ENCODE peak calls at places on chromosomes 2 and 18, in ten cellular contexts. One of them, this sample, is unnamed.

GRCh38 chr2:106189764-106190468 is 4.2 kb downstream of the UXS1 start:
- DNase-seq in AG09309: no peak
- DNase-seq in HepG2: no peak
- DNase-seq in ovary: no peak
- DNase-seq in mammary epithelial cell: peak
- DNase-seq in cardiac fibroblast: peak
- DNase-seq in B cell: no peak
- DNase-seq in nephron progenitor cell: no peak
- DNase-seq in GM12865: no peak
- DNase-seq in left ventricle myocardium inferior: no peak
- DNase-seq in this sample: no peak

GRCh38 chr2:46814160-46814559 is 101.4 kb downstream of the MCFD2 start:
- DNase-seq in GM12865: no peak
- DNase-seq in left ventricle myocardium inferior: peak
- DNase-seq in B cell: no peak
- DNase-seq in nephron progenitor cell: no peak
- DNase-seq in mammary epithelial cell: no peak
- DNase-seq in ovary: peak
- DNase-seq in AG09309: peak
- DNase-seq in HepG2: no peak
- DNase-seq in cardiac fibroblast: peak
- DNase-seq in this sample: no peak

GRCh38 chr2:30666307-30666874 is 140.9 kb downstream of the CAPN13 start:
- DNase-seq in mammary epithelial cell: peak
- DNase-seq in AG09309: peak
- DNase-seq in B cell: no peak
- DNase-seq in HepG2: peak
- DNase-seq in ovary: no peak
- DNase-seq in GM12865: peak
- DNase-seq in cardiac fibroblast: peak
- DNase-seq in nephron progenitor cell: no peak
- DNase-seq in left ventricle myocardium inferior: no peak
- DNase-seq in this sample: no peak

GRCh38 chr2:119174216-119174992 is 15.9 kb upstream of the C1QL2 start:
- DNase-seq in ovary: no peak
- DNase-seq in cardiac fibroblast: peak
- DNase-seq in mammary epithelial cell: peak
- DNase-seq in AG09309: no peak
- DNase-seq in left ventricle myocardium inferior: no peak
- DNase-seq in HepG2: peak
- DNase-seq in GM12865: peak
- DNase-seq in nephron progenitor cell: peak
- DNase-seq in B cell: peak
- DNase-seq in this sample: peak

GRCh38 chr2:155266109-155266508 is 567.6 kb downstream of the KCNJ3 start:
- DNase-seq in B cell: no peak
- DNase-seq in nephron progenitor cell: no peak
- DNase-seq in GM12865: peak
- DNase-seq in cardiac fibroblast: no peak
- DNase-seq in ovary: no peak
- DNase-seq in HepG2: no peak
- DNase-seq in AG09309: no peak
- DNase-seq in mammary epithelial cell: no peak
- DNase-seq in left ventricle myocardium inferior: no peak
- DNase-seq in this sample: no peak

GRCh38 chr2:233208382-233209116 is 42.9 kb upstream of the ATG16L1 start:
- DNase-seq in B cell: peak
- DNase-seq in mammary epithelial cell: peak
- DNase-seq in GM12865: no peak
- DNase-seq in ovary: no peak
- DNase-seq in nephron progenitor cell: no peak
- DNase-seq in AG09309: no peak
- DNase-seq in left ventricle myocardium inferior: no peak
- DNase-seq in HepG2: peak
- DNase-seq in cardiac fibroblast: no peak
- DNase-seq in this sample: peak

GRCh38 chr2:99153921-99154604 is 679 bp downstream of the TSGA10 start:
- DNase-seq in B cell: no peak
- DNase-seq in left ventricle myocardium inferior: no peak
- DNase-seq in HepG2: no peak
- DNase-seq in cardiac fibroblast: peak
- DNase-seq in AG09309: no peak
- DNase-seq in mammary epithelial cell: peak
- DNase-seq in GM12865: no peak
- DNase-seq in nephron progenitor cell: no peak
- DNase-seq in ovary: no peak
- DNase-seq in this sample: no peak

GRCh38 chr2:187532333-187533120 is 21.7 kb downstream of the TFPI start:
- DNase-seq in ovary: no peak
- DNase-seq in left ventricle myocardium inferior: no peak
- DNase-seq in AG09309: no peak
- DNase-seq in mammary epithelial cell: no peak
- DNase-seq in nephron progenitor cell: no peak
- DNase-seq in B cell: no peak
- DNase-seq in GM12865: peak
- DNase-seq in cardiac fibroblast: no peak
- DNase-seq in HepG2: no peak
- DNase-seq in this sample: no peak

GRCh38 chr2:125004091-125004800 is 979.2 kb downstream of the CNTNAP5 start:
- DNase-seq in mammary epithelial cell: peak
- DNase-seq in nephron progenitor cell: no peak
- DNase-seq in ovary: no peak
- DNase-seq in B cell: no peak
- DNase-seq in cardiac fibroblast: no peak
- DNase-seq in GM12865: no peak
- DNase-seq in HepG2: no peak
- DNase-seq in AG09309: no peak
- DNase-seq in left ventricle myocardium inferior: no peak
- DNase-seq in this sample: no peak

GRCh38 chr18:57441395-57441794 is 6.2 kb downstream of the ONECUT2 start:
- DNase-seq in ovary: no peak
- DNase-seq in GM12865: peak
- DNase-seq in AG09309: no peak
- DNase-seq in nephron progenitor cell: peak
- DNase-seq in HepG2: no peak
- DNase-seq in left ventricle myocardium inferior: no peak
- DNase-seq in mammary epithelial cell: peak
- DNase-seq in B cell: peak
- DNase-seq in cardiac fibroblast: no peak
- DNase-seq in this sample: peak

GRCh38 chr18:55763298-55763697 is 175.3 kb upstream of the TCF4 start:
- DNase-seq in GM12865: no peak
- DNase-seq in mammary epithelial cell: peak
- DNase-seq in nephron progenitor cell: no peak
- DNase-seq in ovary: no peak
- DNase-seq in left ventricle myocardium inferior: no peak
- DNase-seq in cardiac fibroblast: no peak
- DNase-seq in AG09309: no peak
- DNase-seq in B cell: no peak
- DNase-seq in HepG2: no peak
- DNase-seq in this sample: no peak

GRCh38 chr2:83365476-83365875 is 1093.6 kb downstream of the SUCLG1 start:
- DNase-seq in B cell: no peak
- DNase-seq in ovary: no peak
- DNase-seq in cardiac fibroblast: no peak
- DNase-seq in AG09309: no peak
- DNase-seq in mammary epithelial cell: no peak
- DNase-seq in GM12865: no peak
- DNase-seq in left ventricle myocardium inferior: no peak
- DNase-seq in nephron progenitor cell: no peak
- DNase-seq in HepG2: no peak
- DNase-seq in this sample: no peak

GRCh38 chr2:27353762-27354596 is 2.6 kb downstream of the GTF3C2 start:
- DNase-seq in B cell: no peak
- DNase-seq in GM12865: no peak
- DNase-seq in cardiac fibroblast: peak
- DNase-seq in AG09309: no peak
- DNase-seq in nephron progenitor cell: no peak
- DNase-seq in ovary: no peak
- DNase-seq in HepG2: peak
- DNase-seq in left ventricle myocardium inferior: no peak
- DNase-seq in mammary epithelial cell: no peak
- DNase-seq in this sample: no peak
- TF ChIP-seq CTCF in B cell: no peak
- TF ChIP-seq CTCF in GM12865: no peak
- TF ChIP-seq CTCF in cardiac fibroblast: no peak
- TF ChIP-seq CTCF in AG09309: no peak
- TF ChIP-seq CTCF in nephron progenitor cell: no peak
- TF ChIP-seq CTCF in ovary: no peak
- TF ChIP-seq CTCF in HepG2: no peak
- TF ChIP-seq CTCF in left ventricle myocardium inferior: no peak
- TF ChIP-seq CTCF in mammary epithelial cell: no peak
- TF ChIP-seq CTCF in this sample: no peak

GRCh38 chr2:88950010-88950409 is 258.5 kb downstream of the RPIA start:
- DNase-seq in cardiac fibroblast: peak
- DNase-seq in AG09309: no peak
- DNase-seq in GM12865: peak
- DNase-seq in ovary: no peak
- DNase-seq in left ventricle myocardium inferior: no peak
- DNase-seq in HepG2: peak
- DNase-seq in B cell: no peak
- DNase-seq in mammary epithelial cell: no peak
- DNase-seq in nephron progenitor cell: no peak
- DNase-seq in this sample: no peak
- TF ChIP-seq CTCF in cardiac fibroblast: no peak
- TF ChIP-seq CTCF in AG09309: peak
- TF ChIP-seq CTCF in GM12865: peak
- TF ChIP-seq CTCF in ovary: no peak
- TF ChIP-seq CTCF in left ventricle myocardium inferior: peak
- TF ChIP-seq CTCF in HepG2: peak
- TF ChIP-seq CTCF in B cell: peak
- TF ChIP-seq CTCF in mammary epithelial cell: peak
- TF ChIP-seq CTCF in nephron progenitor cell: no peak
- TF ChIP-seq CTCF in this sample: no peak

GRCh38 chr2:206149330-206149729 is 9.9 kb downstream of the NDUFS1 start:
- DNase-seq in AG09309: no peak
- DNase-seq in mammary epithelial cell: no peak
- DNase-seq in ovary: no peak
- DNase-seq in B cell: no peak
- DNase-seq in cardiac fibroblast: no peak
- DNase-seq in HepG2: no peak
- DNase-seq in GM12865: no peak
- DNase-seq in left ventricle myocardium inferior: no peak
- DNase-seq in nephron progenitor cell: no peak
- DNase-seq in this sample: no peak

GRCh38 chr2:206150168-206150567 is 9.1 kb downstream of the NDUFS1 start:
- DNase-seq in GM12865: no peak
- DNase-seq in nephron progenitor cell: no peak
- DNase-seq in HepG2: no peak
- DNase-seq in AG09309: no peak
- DNase-seq in mammary epithelial cell: no peak
- DNase-seq in ovary: no peak
- DNase-seq in left ventricle myocardium inferior: no peak
- DNase-seq in cardiac fibroblast: no peak
- DNase-seq in B cell: no peak
- DNase-seq in this sample: no peak

GRCh38 chr2:206158563-206159345 is 490 bp downstream of the NDUFS1 start:
- DNase-seq in nephron progenitor cell: no peak
- DNase-seq in ovary: no peak
- DNase-seq in mammary epithelial cell: peak
- DNase-seq in AG09309: no peak
- DNase-seq in B cell: no peak
- DNase-seq in GM12865: no peak
- DNase-seq in cardiac fibroblast: peak
- DNase-seq in HepG2: peak
- DNase-seq in left ventricle myocardium inferior: no peak
- DNase-seq in this sample: no peak

GRCh38 chr2:206150631-206151030 is 8.6 kb downstream of the NDUFS1 start:
- DNase-seq in HepG2: no peak
- DNase-seq in cardiac fibroblast: no peak
- DNase-seq in nephron progenitor cell: no peak
- DNase-seq in AG09309: no peak
- DNase-seq in B cell: no peak
- DNase-seq in GM12865: no peak
- DNase-seq in ovary: no peak
- DNase-seq in left ventricle myocardium inferior: no peak
- DNase-seq in mammary epithelial cell: no peak
- DNase-seq in this sample: no peak

DNA sequence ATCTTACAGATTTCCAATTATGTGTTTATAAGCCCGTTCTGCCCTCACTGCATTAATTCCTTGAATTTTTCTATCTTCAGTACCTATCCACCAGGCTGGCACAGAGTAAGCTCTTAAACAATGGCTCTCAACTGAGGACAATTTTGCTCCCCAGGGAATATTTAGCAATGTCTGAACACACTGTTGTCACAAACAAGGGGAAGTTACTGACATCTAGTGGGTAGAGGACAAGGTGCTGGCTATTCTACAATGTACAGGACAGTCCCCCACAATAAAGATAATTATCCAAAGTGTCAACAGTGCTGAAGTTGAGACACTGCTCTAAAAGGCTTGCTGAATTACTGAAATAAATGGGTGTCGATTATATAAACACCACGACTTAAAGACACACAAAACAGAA is 5.0 kb downstream of the NDUFS1 start:
- DNase-seq in left ventricle myocardium inferior: no peak
- DNase-seq in GM12865: peak
- DNase-seq in AG09309: no peak
- DNase-seq in nephron progenitor cell: no peak
- DNase-seq in cardiac fibroblast: peak
- DNase-seq in HepG2: peak
- DNase-seq in mammary epithelial cell: no peak
- DNase-seq in ovary: no peak
- DNase-seq in B cell: no peak
- DNase-seq in this sample: no peak
- TF ChIP-seq CTCF in left ventricle myocardium inferior: peak
- TF ChIP-seq CTCF in GM12865: peak
- TF ChIP-seq CTCF in AG09309: no peak
- TF ChIP-seq CTCF in nephron progenitor cell: no peak
- TF ChIP-seq CTCF in cardiac fibroblast: no peak
- TF ChIP-seq CTCF in HepG2: peak
- TF ChIP-seq CTCF in mammary epithelial cell: no peak
- TF ChIP-seq CTCF in ovary: no peak
- TF ChIP-seq CTCF in B cell: no peak
- TF ChIP-seq CTCF in this sample: peak

GRCh38 chr2:103991591-103991990 is 862.3 kb upstream of the POU3F3 start:
- DNase-seq in nephron progenitor cell: no peak
- DNase-seq in B cell: no peak
- DNase-seq in left ventricle myocardium inferior: no peak
- DNase-seq in ovary: no peak
- DNase-seq in mammary epithelial cell: no peak
- DNase-seq in HepG2: peak
- DNase-seq in GM12865: peak
- DNase-seq in cardiac fibroblast: no peak
- DNase-seq in AG09309: no peak
- DNase-seq in this sample: no peak
- TF ChIP-seq CTCF in nephron progenitor cell: peak
- TF ChIP-seq CTCF in B cell: no peak
- TF ChIP-seq CTCF in left ventricle myocardium inferior: no peak
- TF ChIP-seq CTCF in ovary: no peak
- TF ChIP-seq CTCF in mammary epithelial cell: no peak
- TF ChIP-seq CTCF in HepG2: peak
- TF ChIP-seq CTCF in GM12865: peak
- TF ChIP-seq CTCF in cardiac fibroblast: no peak
- TF ChIP-seq CTCF in AG09309: no peak
- TF ChIP-seq CTCF in this sample: no peak

This sample was measured in GM13976.